ENCODE peak calls at places on chromosomes 5 and 9, in eight cellular contexts. S is omental fat pad, V is GM13976, T is neural crest cell, J is D721Med, Y is fibroblast of lung, O is hepatocyte, I is PC-9. D is an unnamed sample.

GRCh38 chr5:84287964-84288363 is 96.7 kb downstream of the EDIL3 start:
- DNase-seq in Y (peak), O (no peak), V (no peak), I (peak), S (no peak), T (no peak), J (no peak), D (no peak)

GRCh38 chr9:68427216-68427994 is 71.0 kb downstream of the PGM5 start:
- DNase-seq in V (no peak), O (no peak), I (no peak), T (no peak), Y (no peak), S (no peak), J (no peak), D (no peak)

GRCh38 chr5:55383254-55383653 is 75.5 kb downstream of the MTREX start:
- DNase-seq in T (no peak), V (no peak), O (no peak), I (no peak), Y (no peak), S (no peak), J (no peak), D (no peak)

GRCh38 chr5:141488591-141489478 is at the start of gene PCDHGC5:
- DNase-seq in I (no peak), J (peak), S (no peak), T (no peak), V (no peak), Y (peak), O (no peak), D (no peak)

GRCh38 chr5:62718368-62718767 is 139.7 kb downstream of the LRRC70 start:
- DNase-seq in I (no peak), V (no peak), Y (no peak), O (no peak), J (no peak), T (no peak), S (no peak), D (no peak)

GRCh38 chr9:81759680-81760215 is 70.4 kb upstream of the TLE1 start:
- DNase-seq in J (no peak), Y (peak), V (no peak), O (peak), S (no peak), I (peak), T (no peak), D (no peak)

GRCh38 chr9:136566899-136567298 is 21.1 kb upstream of the NOTCH1 start:
- DNase-seq in J (no peak), I (no peak), O (no peak), T (no peak), Y (peak), S (no peak), V (no peak), D (no peak)

GRCh38 chr5:61472172-61472958 is 140.3 kb downstream of the ZSWIM6 start:
- DNase-seq in V (no peak), S (no peak), O (no peak), T (no peak), J (no peak), I (no peak), Y (no peak), D (no peak)

GRCh38 chr9:135330685-135331590 is 148.6 kb upstream of the PPP1R26 start:
- DNase-seq in I (no peak), V (no peak), Y (no peak), O (no peak), S (no peak), J (peak), T (peak), D (no peak)

GRCh38 chr5:128257096-128257495 is 173.5 kb downstream of the SLC12A2 start:
- DNase-seq in O (no peak), Y (no peak), T (no peak), S (no peak), J (no peak), V (no peak), I (no peak), D (no peak)

GRCh38 chr5:17412760-17413671 is 85.0 kb upstream of the TAF11L2 start:
- DNase-seq in T (no peak), I (no peak), Y (no peak), V (peak), S (no peak), J (no peak), O (no peak), D (no peak)

GRCh38 chr5:79971156-79971555 is 19.9 kb downstream of the MTX3 start:
- DNase-seq in I (no peak), T (no peak), J (no peak), V (no peak), O (no peak), S (no peak), Y (peak), D (no peak)

GRCh38 chr5:43348207-43348606 is 35.0 kb upstream of the HMGCS1 start:
- DNase-seq in J (no peak), I (no peak), T (no peak), S (no peak), V (no peak), Y (no peak), O (peak), D (no peak)

GRCh38 chr5:96733771-96734498 is 71.8 kb downstream of the CAST start:
- DNase-seq in O (peak), J (no peak), S (no peak), Y (peak), T (no peak), V (no peak), I (peak), D (no peak)

GRCh38 chr5:164277720-164278119 is 772.3 kb downstream of the MAT2B start:
- DNase-seq in T (no peak), Y (peak), O (no peak), S (no peak), J (no peak), V (no peak), I (no peak), D (no peak)

GRCh38 chr9:76415154-76415553 is 20.9 kb upstream of the RFK start:
- DNase-seq in J (no peak), Y (peak), I (no peak), V (no peak), S (no peak), T (no peak), O (no peak), D (no peak)

GRCh38 chr5:142110046-142110531 is 1.5 kb downstream of the NDFIP1 start:
- DNase-seq in J (no peak), I (no peak), O (no peak), T (no peak), S (no peak), Y (peak), V (peak), D (no peak)

GRCh38 chr9:122036408-122036807 is 56.7 kb downstream of the TTLL11 start:
- DNase-seq in Y (no peak), T (no peak), V (no peak), I (no peak), J (no peak), O (no peak), S (no peak), D (no peak)

GRCh38 chr9:137614631-137615386 is 4.0 kb upstream of the EHMT1 start:
- DNase-seq in V (no peak), T (no peak), Y (no peak), I (no peak), O (no peak), S (no peak), J (no peak), D (no peak)

GRCh38 chr5:131521252-131521651 is 113.8 kb downstream of the RAPGEF6 start:
- DNase-seq in J (no peak), T (no peak), I (peak), O (no peak), Y (peak), V (no peak), S (no peak), D (no peak)

GRCh38 chr9:21465859-21466518 is 16.1 kb downstream of the IFNE start:
- DNase-seq in I (peak), S (no peak), T (peak), V (peak), Y (peak), O (peak), J (no peak), D (no peak)
- TF ChIP-seq CTCF in I (peak), S (no peak), T (peak), V (peak), Y (peak), O (peak), J (peak), D (no peak)

DNA sequence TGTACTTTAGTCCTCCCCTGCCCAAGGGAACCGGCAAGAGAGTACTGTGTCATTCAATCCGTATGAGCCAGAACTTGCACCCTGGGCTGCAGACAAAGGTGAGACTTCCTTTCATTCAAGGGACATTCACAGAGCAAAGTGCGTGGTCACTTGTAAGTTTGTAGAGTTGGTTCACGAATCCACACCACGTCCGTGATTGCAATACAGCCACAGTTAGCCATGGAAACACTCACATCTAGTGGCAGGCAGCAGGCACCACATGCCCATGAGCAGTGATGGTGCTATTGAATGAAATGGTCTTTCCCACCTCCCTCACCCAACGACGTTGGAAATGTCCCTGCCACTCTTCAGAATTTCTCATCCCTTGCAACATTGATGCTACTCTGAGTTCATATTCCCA is 72.6 kb downstream of the SYK start:
- DNase-seq in T (no peak), V (no peak), S (no peak), O (no peak), I (no peak), J (no peak), Y (no peak), D (no peak)
- TF ChIP-seq CTCF in T (no peak), V (no peak), S (no peak), O (no peak), I (no peak), J (no peak), Y (no peak), D (no peak)

GRCh38 chr5:156815988-156816599 is 34.0 kb upstream of the PPP1R2B start:
- DNase-seq in T (peak), S (no peak), O (peak), J (no peak), V (peak), I (no peak), Y (peak), D (no peak)
- TF ChIP-seq CTCF in T (peak), S (no peak), O (peak), J (peak), V (peak), I (peak), Y (peak), D (peak)

GRCh38 chr5:159883522-159883950 is 32.7 kb upstream of the ADRA1B start:
- DNase-seq in S (no peak), O (no peak), I (no peak), J (no peak), Y (peak), T (no peak), V (no peak), D (no peak)

GRCh38 chr5:159877894-159878448 is 38.3 kb upstream of the ADRA1B start:
- DNase-seq in T (no peak), O (no peak), Y (no peak), S (no peak), V (no peak), I (no peak), J (no peak), D (no peak)

GRCh38 chr5:159877087-159877486 is 39.2 kb upstream of the ADRA1B start:
- DNase-seq in O (no peak), S (no peak), I (no peak), J (no peak), V (no peak), Y (no peak), T (no peak), D (no peak)

GRCh38 chr5:159880676-159881075 is 35.6 kb upstream of the ADRA1B start:
- DNase-seq in I (no peak), Y (no peak), J (no peak), O (no peak), S (no peak), V (no peak), T (no peak), D (no peak)

GRCh38 chr5:159878988-159879471 is 37.3 kb upstream of the ADRA1B start:
- DNase-seq in I (peak), S (no peak), T (peak), O (peak), J (peak), Y (peak), V (no peak), D (no peak)
- TF ChIP-seq CTCF in I (no peak), S (no peak), T (no peak), O (no peak), J (no peak), Y (no peak), V (no peak), D (no peak)

GRCh38 chr9:124941689-124942561 is 1.0 kb upstream of the GOLGA1 start:
- DNase-seq in I (no peak), J (no peak), V (no peak), T (peak), O (peak), Y (peak), S (no peak), D (peak)
- TF ChIP-seq CTCF in I (no peak), J (no peak), V (no peak), T (no peak), O (no peak), Y (no peak), S (no peak), D (no peak)